ENCODE peak calls at places on chromosomes 7 and 10, in nine cellular contexts. J is vagina, K is HCT116, E is GM23338, Z is endothelial cell of umbilical vein, A is prostate gland, H is upper lobe of left lung, Y is stomach, C is Panc1. Q is an unnamed sample. For H3K4me1, the result is how much of the 10 kb centered on the place peaks cover.

GRCh38 chr7:128178611-128179010 is 62.5 kb upstream of the LEP start:
- DNase-seq in J (no peak), K (no peak), E (no peak), Z (no peak), A (no peak), H (no peak), Y (no peak), C (no peak), Q (no peak)

GRCh38 chr7:155847821-155848435 is 35.7 kb upstream of the SHH start:
- DNase-seq in J (no peak), K (no peak), E (no peak), Z (no peak), A (no peak), H (peak), Y (no peak), C (no peak), Q (no peak)

GRCh38 chr7:42494722-42495121 is 257.7 kb upstream of the GLI3 start:
- DNase-seq in J (no peak), K (no peak), E (no peak), Z (no peak), A (no peak), H (no peak), Y (no peak), C (no peak), Q (no peak)

GRCh38 chr10:133335238-133336122 is 1.2 kb downstream of the CALY start:
- DNase-seq in J (no peak), K (no peak), E (peak), Z (no peak), A (no peak), H (peak), Y (peak), C (no peak), Q (peak)

GRCh38 chr7:120738816-120739215 is 119.1 kb downstream of the TSPAN12 start:
- DNase-seq in J (no peak), K (no peak), E (peak), Z (no peak), A (no peak), H (no peak), Y (no peak), C (no peak), Q (no peak)

GRCh38 chr7:92790987-92791386 is 45.4 kb downstream of the CDK6 start:
- DNase-seq in J (no peak), K (no peak), E (no peak), Z (no peak), A (no peak), H (no peak), Y (no peak), C (no peak), Q (no peak)

GRCh38 chr7:127290801-127291361 is 38.1 kb upstream of the GRM8 start:
- DNase-seq in J (no peak), K (no peak), E (no peak), Z (no peak), A (no peak), H (no peak), Y (no peak), C (no peak), Q (no peak)

GRCh38 chr10:118564652-118565051 is 30.8 kb downstream of the PRLHR start:
- DNase-seq in J (peak), K (no peak), E (peak), Z (no peak), A (no peak), H (peak), Y (no peak), C (no peak), Q (no peak)

GRCh38 chr7:90404777-90405176 is 1.5 kb downstream of the CLDN12 start:
- DNase-seq in J (no peak), K (no peak), E (no peak), Z (no peak), A (no peak), H (no peak), Y (no peak), C (no peak), Q (no peak)

GRCh38 chr7:105249216-105249615 is 139.5 kb downstream of the SRPK2 start:
- DNase-seq in J (no peak), K (no peak), E (no peak), Z (no peak), A (no peak), H (no peak), Y (no peak), C (no peak), Q (no peak)

GRCh38 chr10:554182-554848 is 135.2 kb downstream of the DIP2C start:
- DNase-seq in J (no peak), K (no peak), E (no peak), Z (peak), A (no peak), H (no peak), Y (no peak), C (no peak), Q (no peak)

GRCh38 chr10:15223174-15223573 is 54.7 kb upstream of the NMT2 start:
- DNase-seq in J (no peak), K (no peak), E (no peak), Z (peak), A (no peak), H (no peak), Y (no peak), C (no peak), Q (no peak)

GRCh38 chr7:12102527-12102926 is 108.6 kb upstream of the TMEM106B start:
- DNase-seq in J (no peak), K (no peak), E (no peak), Z (no peak), A (no peak), H (no peak), Y (no peak), C (no peak), Q (no peak)

GRCh38 chr7:43431020-43431595 is 151.8 kb upstream of the STK17A start:
- DNase-seq in J (no peak), K (no peak), E (peak), Z (no peak), A (no peak), H (no peak), Y (no peak), C (no peak), Q (no peak)

GRCh38 chr7:158975526-158976467 is 119.4 kb downstream of the DYNC2I1 start:
- DNase-seq in J (no peak), K (no peak), E (no peak), Z (no peak), A (no peak), H (no peak), Y (no peak), C (no peak), Q (peak)

GRCh38 chr7:109354000-109354399 is 784.3 kb downstream of the DNAJB9 start:
- DNase-seq in J (no peak), K (no peak), E (peak), Z (no peak), A (no peak), H (no peak), Y (no peak), C (no peak), Q (no peak)

GRCh38 chr7:139713835-139714162 is 64.0 kb downstream of the HIPK2 start:
- DNase-seq in J (no peak), K (no peak), E (no peak), Z (no peak), A (no peak), H (no peak), Y (no peak), C (no peak), Q (peak)

GRCh38 chr7:92751902-92752901 is 84.2 kb downstream of the CDK6 start:
- DNase-seq in J (no peak), K (peak), E (no peak), Z (peak), A (no peak), H (no peak), Y (no peak), C (peak), Q (no peak)

GRCh38 chr10:46541735-46542566 is 14.5 kb downstream of the GPRIN2 start:
- DNase-seq in J (no peak), K (no peak), E (no peak), Z (no peak), A (no peak), H (no peak), Y (peak), C (no peak), Q (peak)

GRCh38 chr10:132938472-132939329 is 3.7 kb downstream of the CFAP46 start:
- DNase-seq in J (no peak), K (no peak), E (peak), Z (no peak), A (no peak), H (peak), Y (no peak), C (no peak), Q (no peak)

GRCh38 chr7:69534461-69535041 is 63.7 kb upstream of the AUTS2 start:
- DNase-seq in J (no peak), K (no peak), E (peak), Z (no peak), A (no peak), H (no peak), Y (no peak), C (no peak), Q (no peak)

GRCh38 chr7:77393261-77393660 is 22.9 kb downstream of the GSAP start:
- DNase-seq in J (no peak), K (peak), E (no peak), Z (no peak), A (no peak), H (no peak), Y (no peak), C (peak), Q (no peak)

GRCh38 chr7:116097365-116098009 is 66.9 kb upstream of the TFEC start:
- DNase-seq in J (no peak), K (peak), E (no peak), Z (peak), A (no peak), H (no peak), Y (no peak), C (peak), Q (no peak)

GRCh38 chr10:79270471-79271246 is 76.6 kb upstream of the PPIF start:
- DNase-seq in J (no peak), K (no peak), E (no peak), Z (no peak), A (no peak), H (no peak), Y (no peak), C (no peak), Q (no peak)

GRCh38 chr10:44089671-44090070 is 295.2 kb downstream of the CXCL12 start:
- DNase-seq in J (no peak), K (no peak), E (no peak), Z (no peak), A (no peak), H (no peak), Y (no peak), C (no peak), Q (no peak)

GRCh38 chr10:113019692-113020424 is 69.8 kb downstream of the TCF7L2 start:
- DNase-seq in J (no peak), K (no peak), E (no peak), Z (no peak), A (no peak), H (no peak), Y (no peak), C (no peak), Q (no peak)

GRCh38 chr10:11602357-11602756 is 9.1 kb downstream of the USP6NL start:
- DNase-seq in J (no peak), K (no peak), E (no peak), Z (no peak), A (no peak), H (no peak), Y (no peak), C (no peak), Q (no peak)

GRCh38 chr10:11602919-11603523 is 8.4 kb downstream of the USP6NL start:
- DNase-seq in J (no peak), K (peak), E (peak), Z (peak), A (no peak), H (no peak), Y (no peak), C (no peak), Q (no peak)

GRCh38 chr10:11603741-11604140 is 7.7 kb downstream of the USP6NL start:
- DNase-seq in J (no peak), K (no peak), E (no peak), Z (no peak), A (no peak), H (no peak), Y (no peak), C (no peak), Q (no peak)

GRCh38 chr10:11600280-11600679 is 11.2 kb downstream of the USP6NL start:
- DNase-seq in J (no peak), K (no peak), E (no peak), Z (no peak), A (no peak), H (no peak), Y (no peak), C (no peak), Q (no peak)

GRCh38 chr10:11601670-11602069 is 9.8 kb downstream of the USP6NL start:
- DNase-seq in J (no peak), K (no peak), E (no peak), Z (no peak), A (no peak), H (no peak), Y (no peak), C (no peak), Q (no peak)
- TF ChIP-seq POLR2AphosphoS5 in J (no peak), K (no peak), E (no peak), Z (no peak), A (no peak), H (no peak), Y (no peak), C (no peak), Q (no peak)

GRCh38 chr10:104306897-104307296 is 31.4 kb downstream of the ITPRIP start:
- DNase-seq in J (no peak), K (no peak), E (peak), Z (no peak), A (no peak), H (no peak), Y (no peak), C (no peak), Q (no peak)

GRCh38 chr10:104311184-104311720 is 27.0 kb downstream of the ITPRIP start:
- DNase-seq in J (no peak), K (no peak), E (no peak), Z (no peak), A (no peak), H (no peak), Y (no peak), C (no peak), Q (no peak)

GRCh38 chr10:104308439-104308903 is 29.8 kb downstream of the ITPRIP start:
- DNase-seq in J (no peak), K (no peak), E (no peak), Z (no peak), A (no peak), H (no peak), Y (no peak), C (no peak), Q (no peak)

GRCh38 chr10:104307576-104308438 is 30.5 kb downstream of the ITPRIP start:
- DNase-seq in J (no peak), K (no peak), E (no peak), Z (no peak), A (no peak), H (no peak), Y (no peak), C (no peak), Q (no peak)

DNA sequence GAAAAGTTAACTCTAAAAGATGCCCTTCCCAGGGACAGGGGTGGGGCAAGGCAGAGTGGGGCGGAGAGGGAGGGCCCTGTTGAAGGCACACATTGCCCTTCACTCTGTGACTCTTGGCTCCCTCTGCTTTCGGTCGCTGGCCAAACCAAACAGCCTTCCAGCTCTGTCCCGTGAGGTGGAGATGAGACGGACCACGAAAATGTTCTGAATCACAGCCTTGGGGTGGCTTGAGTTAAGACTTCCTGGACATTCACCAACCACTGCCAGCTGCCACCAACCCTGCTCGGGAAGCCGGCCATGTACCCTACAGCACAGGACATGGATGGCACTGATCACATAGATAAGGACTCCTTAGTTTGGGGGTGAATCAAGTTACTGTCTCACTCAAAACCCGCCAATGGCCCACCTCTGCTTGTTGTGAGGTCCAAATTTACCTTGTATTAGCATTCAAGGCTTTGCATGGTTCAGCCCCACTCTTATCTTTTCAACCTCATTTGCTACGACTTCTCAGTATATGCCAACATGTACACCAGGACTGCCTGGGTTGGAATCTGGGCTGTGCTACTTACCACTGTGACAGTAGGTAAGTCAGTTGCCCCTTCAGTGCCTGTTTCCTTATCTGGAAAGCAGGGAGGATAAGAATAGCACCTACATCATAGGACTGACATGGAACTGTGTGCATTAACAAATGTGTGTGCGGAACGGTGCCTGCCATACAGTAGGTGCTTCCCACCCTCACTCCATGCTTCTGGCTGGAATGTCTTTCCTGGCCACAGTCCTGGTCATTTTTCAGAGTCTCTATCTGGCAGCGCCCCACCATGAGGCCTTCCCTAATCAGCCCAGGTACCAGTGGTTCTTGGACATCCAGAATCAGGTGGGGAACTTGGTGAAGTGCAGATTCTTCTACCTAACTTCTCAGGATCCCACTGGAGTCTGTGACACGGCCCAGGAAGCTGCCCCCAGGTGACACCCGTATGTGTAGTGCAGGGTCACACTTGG is 28.0 kb downstream of the ITPRIP start:
- DNase-seq in J (no peak), K (no peak), E (no peak), Z (peak), A (peak), H (no peak), Y (peak), C (no peak), Q (no peak)
- H3K4me1 ChIP-seq in J (under half), K (under half), E (under half), Z (under half), A (under half), H (under half), Y (under half), C (under half), Q (under half)

GRCh38 chr10:84589526-84590205 is 261.3 kb downstream of the CCSER2 start:
- DNase-seq in J (peak), K (no peak), E (no peak), Z (no peak), A (no peak), H (no peak), Y (no peak), C (no peak), Q (no peak)
- TF ChIP-seq POLR2AphosphoS5 in J (no peak), K (no peak), E (no peak), Z (no peak), A (no peak), H (no peak), Y (no peak), C (no peak), Q (no peak)

GRCh38 chr10:102762401-102763015 is 18.8 kb downstream of the WBP1L start:
- DNase-seq in J (no peak), K (no peak), E (no peak), Z (no peak), A (no peak), H (no peak), Y (no peak), C (no peak), Q (no peak)
- H3K4me1 ChIP-seq in J (half or more), K (under half), E (under half), Z (under half), A (under half), H (under half), Y (under half), C (under half), Q (under half)